ENCODE peak calls at places on chromosomes 3 and 15, in ten cellular contexts. B, E, N, Z, H, V, I, D, C and X are unnamed samples.

GRCh38 chr15:77019476-77020331 is 24.8 kb downstream of the PSTPIP1 start:
- DNase-seq in H (no peak), B (no peak), I (no peak), N (peak), C (peak), E (peak), V (peak), D (no peak), Z (no peak), X (no peak)

GRCh38 chr3:3127432-3128010 is 781 bp downstream of the TRNT1 start:
- DNase-seq in N (no peak), D (peak), Z (no peak), E (no peak), C (no peak), V (no peak), I (no peak), H (no peak), B (no peak), X (peak)

GRCh38 chr15:59399465-59400102 is 26.9 kb upstream of the MYO1E start:
- DNase-seq in Z (no peak), C (no peak), N (no peak), E (no peak), H (peak), B (no peak), D (no peak), I (no peak), V (no peak), X (no peak)

GRCh38 chr3:48135773-48136495 is 52.3 kb downstream of the CDC25A start:
- DNase-seq in C (no peak), V (no peak), Z (no peak), N (no peak), H (no peak), B (no peak), E (peak), I (no peak), D (no peak), X (no peak)

GRCh38 chr15:63050737-63051700 is 8.5 kb downstream of the TPM1 start:
- DNase-seq in V (peak), E (peak), B (no peak), Z (no peak), I (no peak), H (no peak), D (peak), C (no peak), N (peak), X (peak)

GRCh38 chr15:31031471-31032064 is 40.1 kb upstream of the MTMR10 start:
- DNase-seq in I (no peak), B (no peak), E (peak), D (no peak), N (peak), H (peak), Z (no peak), C (no peak), V (peak), X (peak)

GRCh38 chr15:52256930-52257733 is 38.5 kb downstream of the MYO5C start:
- DNase-seq in V (peak), C (no peak), H (no peak), E (no peak), B (no peak), I (no peak), N (peak), D (no peak), Z (no peak), X (peak)

GRCh38 chr3:70049761-70050160 is 50.2 kb downstream of the SAMMSON start:
- DNase-seq in B (no peak), N (peak), V (peak), D (no peak), E (peak), I (no peak), Z (no peak), C (no peak), H (no peak), X (peak)

GRCh38 chr15:92454525-92455105 is 60.9 kb downstream of the ST8SIA2 start:
- DNase-seq in H (no peak), E (no peak), B (no peak), Z (no peak), C (no peak), V (no peak), I (no peak), N (no peak), D (no peak), X (no peak)

GRCh38 chr3:41259449-41260062 is 60.3 kb downstream of the CTNNB1 start:
- DNase-seq in Z (no peak), C (no peak), B (no peak), E (peak), I (no peak), N (peak), V (no peak), D (peak), H (no peak), X (peak)

GRCh38 chr3:5294360-5294759 is 106.9 kb downstream of the EDEM1 start:
- DNase-seq in C (no peak), B (no peak), H (no peak), E (no peak), N (peak), D (peak), Z (no peak), V (no peak), I (no peak), X (peak)

GRCh38 chr3:3705090-3705775 is 94.0 kb upstream of the LRRN1 start:
- DNase-seq in Z (no peak), E (no peak), B (no peak), N (peak), V (no peak), I (no peak), C (no peak), H (no peak), D (no peak), X (no peak)

GRCh38 chr15:96341465-96342142 is 11.1 kb downstream of the NR2F2 start:
- DNase-seq in V (peak), C (no peak), E (peak), Z (no peak), D (no peak), I (no peak), N (no peak), H (no peak), B (no peak), X (peak)

GRCh38 chr15:71219646-71220045 is 104.4 kb downstream of the THSD4 start:
- DNase-seq in Z (no peak), E (peak), D (no peak), B (no peak), N (peak), I (no peak), V (peak), H (no peak), C (no peak), X (peak)

GRCh38 chr3:463793-464192 is 267.2 kb downstream of the CHL1 start:
- DNase-seq in C (no peak), N (no peak), E (no peak), B (no peak), V (no peak), Z (no peak), H (peak), D (no peak), I (no peak), X (no peak)

GRCh38 chr3:184261270-184262165 is at the start of gene CAMK2N2:
- DNase-seq in C (no peak), E (peak), H (no peak), V (peak), I (peak), D (peak), Z (no peak), B (no peak), N (peak), X (peak)

GRCh38 chr3:38651153-38651789 is 1.8 kb upstream of the SCN5A start:
- DNase-seq in V (peak), I (peak), Z (peak), N (peak), E (peak), C (peak), D (peak), B (peak), H (peak), X (peak)

GRCh38 chr3:134348524-134348923 is 25.7 kb downstream of the AMOTL2 start:
- DNase-seq in I (peak), E (no peak), B (no peak), N (no peak), H (no peak), D (peak), V (no peak), C (no peak), Z (peak), X (peak)

DNA sequence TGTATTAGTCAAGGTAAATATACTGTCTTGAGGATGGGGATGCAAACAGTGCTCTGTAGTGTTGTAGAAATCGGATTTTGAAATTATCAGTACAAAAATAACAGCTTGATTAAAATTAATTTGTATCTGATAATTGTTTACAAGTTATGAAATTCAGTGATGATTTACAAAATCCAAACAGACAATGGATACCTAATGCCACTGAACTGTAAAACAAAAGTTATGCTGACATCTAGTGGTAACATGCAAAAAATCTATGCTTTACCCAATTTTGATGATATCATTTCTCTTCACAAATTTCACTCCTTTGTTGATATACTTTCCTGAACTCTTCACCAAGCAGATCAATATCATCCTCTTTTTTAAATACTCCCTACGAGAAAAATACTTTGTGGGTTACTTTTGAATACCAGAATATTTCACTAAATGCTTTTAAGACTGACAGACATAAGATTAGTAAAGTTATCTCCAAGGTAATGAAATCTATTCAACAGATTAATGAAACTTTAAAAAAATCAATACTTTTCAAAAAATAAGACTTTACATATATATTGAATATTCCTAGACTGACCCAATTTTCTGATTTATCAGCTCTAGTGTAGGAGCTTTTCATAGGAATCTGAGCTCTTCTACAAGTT is 36.0 kb downstream of the MNS1 start:
- DNase-seq in C (no peak), N (peak), B (peak), H (peak), V (peak), E (peak), I (no peak), D (peak), Z (no peak), X (peak)
- TF ChIP-seq CTCF in C (no peak), N (peak), B (peak), H (peak), V (peak), E (peak), I (peak), D (peak), Z (peak), X (peak)

GRCh38 chr3:157121522-157121921 is 38.4 kb downstream of the CCNL1 start:
- DNase-seq in D (no peak), Z (no peak), H (no peak), V (no peak), C (no peak), B (no peak), N (no peak), I (no peak), E (no peak), X (no peak)

GRCh38 chr3:157117875-157118654 is 41.9 kb downstream of the CCNL1 start:
- DNase-seq in I (no peak), C (no peak), V (no peak), E (no peak), B (no peak), N (no peak), H (no peak), Z (no peak), D (no peak), X (no peak)

GRCh38 chr3:157120071-157120892 is 39.7 kb downstream of the CCNL1 start:
- DNase-seq in I (peak), N (no peak), D (no peak), E (no peak), H (no peak), B (no peak), C (peak), V (no peak), Z (no peak), X (no peak)

GRCh38 chr3:157122116-157122515 is 37.8 kb downstream of the CCNL1 start:
- DNase-seq in C (no peak), I (no peak), B (no peak), N (peak), D (peak), H (no peak), V (peak), Z (no peak), E (peak), X (peak)

DNA sequence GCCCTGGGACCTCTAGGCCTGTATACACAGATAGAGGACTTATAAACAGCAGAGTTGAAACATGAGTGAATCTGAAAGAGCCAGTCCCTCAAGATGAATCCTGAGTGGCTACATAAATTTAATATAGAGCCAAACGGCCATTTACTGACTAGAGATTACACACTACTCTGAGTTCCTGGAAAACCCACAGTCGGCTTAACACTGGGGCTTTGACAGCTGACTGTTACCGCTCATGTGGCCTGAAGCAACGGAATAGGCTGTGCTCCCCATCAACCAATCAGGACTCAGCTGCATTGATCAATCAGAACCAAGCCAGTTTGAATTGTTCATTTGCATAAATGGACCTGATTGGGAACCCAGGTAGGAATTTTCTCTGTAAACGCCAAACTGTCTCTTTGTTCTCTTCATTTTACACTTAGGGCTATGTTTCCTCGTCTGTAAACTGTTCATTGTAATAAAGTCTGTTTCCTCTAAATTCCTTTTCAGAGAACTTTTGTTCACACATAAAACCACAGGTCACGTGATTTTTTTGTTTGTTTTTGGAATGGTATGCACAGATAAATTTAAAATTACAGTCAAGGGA is 40.5 kb downstream of the CCNL1 start:
- DNase-seq in D (peak), H (no peak), Z (no peak), E (no peak), I (no peak), B (no peak), V (no peak), C (no peak), N (no peak), X (no peak)
- H3K4me3 ChIP-seq in D (no peak), H (no peak), Z (no peak), E (no peak), I (no peak), B (no peak), V (no peak), C (no peak), N (no peak), X (no peak)

GRCh38 chr3:171049831-171050444 is 23.4 kb upstream of the SLC2A2 start:
- DNase-seq in H (peak), N (peak), Z (no peak), V (peak), C (no peak), I (peak), E (peak), B (no peak), D (peak), X (peak)
- TF ChIP-seq CTCF in H (peak), N (peak), Z (peak), V (peak), C (peak), I (peak), E (peak), B (peak), D (peak), X (peak)

DNA sequence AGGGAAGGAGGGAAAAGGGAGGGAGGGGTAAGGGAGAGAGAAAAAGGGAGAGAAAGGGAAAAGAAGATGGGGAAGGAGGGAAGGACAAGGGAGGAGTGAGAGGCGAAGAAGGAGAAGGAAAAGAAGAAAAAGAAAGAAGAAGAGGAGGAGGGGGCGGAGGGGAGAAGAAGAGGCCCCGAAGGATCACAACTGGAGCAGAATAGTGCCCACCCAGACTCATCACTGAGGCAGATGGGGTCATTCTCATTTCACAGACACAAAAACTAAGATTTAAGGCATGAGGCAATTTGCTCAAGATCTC is 2.7 kb upstream of the ALAS1 start:
- DNase-seq in V (no peak), E (no peak), I (no peak), H (no peak), Z (no peak), N (no peak), C (no peak), B (no peak), D (no peak), X (no peak)
- H3K4me3 ChIP-seq in V (no peak), E (no peak), I (no peak), H (no peak), Z (no peak), N (no peak), C (no peak), B (no peak), D (no peak), X (no peak)

GRCh38 chr15:44798815-44799214 is 62.5 kb downstream of the TRIM69 start:
- DNase-seq in Z (no peak), E (peak), H (no peak), C (no peak), V (no peak), I (no peak), D (peak), N (no peak), B (no peak), X (no peak)
- TF ChIP-seq CTCF in Z (no peak), E (peak), H (peak), C (no peak), V (peak), I (no peak), D (peak), N (peak), B (peak), X (peak)

DNA sequence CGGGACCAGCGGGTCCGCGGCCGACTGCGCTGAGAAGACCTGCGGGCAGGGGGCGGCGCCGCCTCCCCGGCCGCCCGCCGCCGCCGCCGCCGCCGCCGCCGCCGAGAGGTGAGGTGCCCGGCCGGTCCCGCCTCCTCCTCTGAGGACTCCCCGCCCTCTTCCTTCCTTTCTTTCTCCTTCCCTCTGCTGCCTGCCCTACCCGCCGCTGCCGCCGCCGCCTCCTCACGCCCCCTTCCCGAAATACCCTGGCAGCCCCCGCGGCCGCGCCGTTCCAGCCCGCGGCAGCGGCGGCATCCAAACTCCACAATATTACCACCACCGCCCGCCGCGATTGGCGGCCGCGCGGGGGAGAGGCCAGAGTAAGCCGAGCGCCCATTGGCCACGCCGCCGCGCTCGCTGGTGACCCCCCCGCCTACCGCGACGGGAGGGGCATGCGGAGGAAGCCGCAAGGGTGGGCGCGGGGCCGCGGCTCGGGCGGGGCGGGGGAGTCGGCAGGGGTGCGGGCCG is 61.8 kb upstream of the ANKRD28 start:
- DNase-seq in E (peak), H (no peak), V (peak), C (peak), I (peak), B (no peak), D (peak), Z (peak), N (peak), X (peak)
- H3K4me3 ChIP-seq in E (peak), H (peak), V (peak), C (peak), I (peak), B (peak), D (peak), Z (peak), N (peak), X (peak)

GRCh38 chr3:128014548-128014947 is 37.7 kb upstream of the SEC61A1 start:
- DNase-seq in H (no peak), C (no peak), D (no peak), Z (no peak), N (no peak), E (no peak), I (no peak), V (no peak), B (no peak), X (no peak)

GRCh38 chr3:128009952-128010846 is 42.0 kb upstream of the SEC61A1 start:
- DNase-seq in H (no peak), N (peak), E (peak), C (no peak), B (no peak), Z (no peak), V (peak), D (no peak), I (no peak), X (peak)

GRCh38 chr3:128012050-128012449 is 40.2 kb upstream of the SEC61A1 start:
- DNase-seq in Z (no peak), I (no peak), N (no peak), V (peak), H (no peak), E (no peak), C (no peak), D (no peak), B (no peak), X (no peak)

GRCh38 chr3:128006471-128007424 is 45.5 kb upstream of the SEC61A1 start:
- DNase-seq in N (no peak), Z (no peak), I (no peak), B (no peak), H (no peak), D (no peak), C (no peak), E (no peak), V (no peak), X (peak)

DNA sequence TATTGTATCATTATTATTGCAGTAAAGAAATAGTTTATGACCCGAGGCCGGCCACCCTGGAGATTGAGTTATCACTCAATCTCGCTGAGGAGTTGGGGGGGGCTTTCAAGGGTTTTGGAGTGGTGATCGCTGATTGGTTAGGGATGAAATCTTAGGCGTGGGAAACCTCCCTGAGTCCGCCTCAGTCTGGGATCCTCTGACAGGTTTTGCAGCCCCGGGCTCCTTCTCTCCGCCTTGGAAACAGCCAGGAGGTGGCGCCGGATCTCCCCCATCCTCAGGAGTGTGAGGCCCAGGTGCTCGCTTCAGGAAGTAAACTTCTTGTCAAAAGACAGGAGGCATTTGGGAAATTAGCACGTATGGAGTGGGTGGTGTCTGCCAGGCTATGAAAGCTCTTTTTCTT is 41.1 kb upstream of the SEC61A1 start:
- DNase-seq in C (no peak), V (peak), Z (no peak), H (no peak), B (no peak), E (peak), D (peak), I (peak), N (peak), X (peak)
- TF ChIP-seq CTCF in C (no peak), V (peak), Z (no peak), H (peak), B (peak), E (peak), D (peak), I (peak), N (peak), X (peak)